ENCODE peak calls at places on chromosomes 1 and 21, in nine cellular contexts. S, Y, D, G, K, O, R, T and H are unnamed samples.
A peak's percentile ranks its signal among the peaks of the same experiment; 100 is the strongest.

GRCh38 chr1:87330954-87331318 is 2.3 kb downstream of the LMO4 start:
- DNase-seq in S (no peak), Y (no peak), D (no peak), G (no peak), K (no peak), O (no peak), R (no peak), T (no peak), H (no peak)

GRCh38 chr1:66371233-66372005 is 162.5 kb upstream of the SGIP1 start:
- DNase-seq in S (no peak), Y (no peak), D (no peak), G (peak; percentile 32), K (no peak), O (peak; percentile 15), R (peak; percentile 51), T (no peak), H (no peak)

GRCh38 chr21:38323721-38324591 is 67.2 kb downstream of the KCNJ15 start:
- DNase-seq in S (no peak), Y (peak; percentile 83), D (no peak), G (peak; percentile 98), K (peak; percentile 94), O (no peak), R (no peak), T (no peak), H (no peak)

GRCh38 chr1:202037706-202038296 is 27.4 kb downstream of the ELF3 start:
- DNase-seq in S (no peak), Y (no peak), D (no peak), G (peak; percentile 68), K (no peak), O (no peak), R (no peak), T (no peak), H (no peak)

GRCh38 chr1:97170296-97170695 is 448.7 kb downstream of the PTBP2 start:
- DNase-seq in S (no peak), Y (no peak), D (no peak), G (no peak), K (no peak), O (no peak), R (no peak), T (no peak), H (no peak)

GRCh38 chr1:154012129-154012528 is 21.6 kb downstream of the RPS27 start:
- DNase-seq in S (no peak), Y (no peak), D (no peak), G (no peak), K (no peak), O (no peak), R (no peak), T (no peak), H (no peak)

GRCh38 chr1:212971312-212971711 is 21.0 kb downstream of the VASH2 start:
- DNase-seq in S (no peak), Y (no peak), D (no peak), G (no peak), K (no peak), O (no peak), R (no peak), T (no peak), H (no peak)

GRCh38 chr1:217087981-217088380 is 364.8 kb upstream of the ESRRG start:
- DNase-seq in S (no peak), Y (no peak), D (no peak), G (no peak), K (no peak), O (no peak), R (no peak), T (no peak), H (no peak)

GRCh38 chr1:24082372-24082771 is 29.6 kb downstream of the MYOM3 start:
- DNase-seq in S (no peak), Y (no peak), D (no peak), G (no peak), K (no peak), O (no peak), R (no peak), T (no peak), H (no peak)

GRCh38 chr1:185567006-185567405 is 167.2 kb upstream of the HMCN1 start:
- DNase-seq in S (no peak), Y (peak; percentile 59), D (peak; percentile 11), G (peak; percentile 48), K (peak; percentile 67), O (peak; percentile 52), R (peak; percentile 77), T (no peak), H (no peak)

GRCh38 chr1:171107969-171108368 is 17.3 kb downstream of the FMO3 start:
- DNase-seq in S (no peak), Y (no peak), D (no peak), G (no peak), K (no peak), O (no peak), R (no peak), T (no peak), H (no peak)

GRCh38 chr1:161241682-161242081 is 3.7 kb upstream of the NR1I3 start:
- DNase-seq in S (no peak), Y (no peak), D (no peak), G (no peak), K (no peak), O (no peak), R (no peak), T (no peak), H (no peak)

GRCh38 chr1:94068831-94069648 is 51.9 kb downstream of the ABCA4 start:
- DNase-seq in S (no peak), Y (no peak), D (no peak), G (peak; percentile 78), K (peak; percentile 97), O (no peak), R (no peak), T (peak; percentile 75), H (no peak)

GRCh38 chr1:172089768-172090510 is 248.6 kb downstream of the DNM3 start:
- DNase-seq in S (no peak), Y (peak; percentile 31), D (peak; percentile 7), G (peak; percentile 77), K (peak; percentile 1), O (peak; percentile 20), R (peak; percentile 70), T (peak; percentile 68), H (peak; percentile 25)

GRCh38 chr1:61496501-61496900 is 228.4 kb downstream of the TM2D1 start:
- DNase-seq in S (no peak), Y (no peak), D (no peak), G (peak; percentile 21), K (no peak), O (no peak), R (no peak), T (no peak), H (no peak)

GRCh38 chr1:243991650-243992049 is 59.4 kb upstream of the ZBTB18 start:
- DNase-seq in S (no peak), Y (no peak), D (no peak), G (no peak), K (no peak), O (no peak), R (no peak), T (no peak), H (no peak)

GRCh38 chr1:46769028-46769740 is 29.7 kb upstream of the CYP4B1 start:
- DNase-seq in S (no peak), Y (no peak), D (no peak), G (no peak), K (no peak), O (no peak), R (no peak), T (no peak), H (no peak)

GRCh38 chr21:33380483-33380998 is 22.7 kb upstream of the IFNGR2 start:
- DNase-seq in S (peak; percentile 82), Y (peak; percentile 76), D (no peak), G (peak; percentile 99), K (no peak), O (peak; percentile 70), R (peak; percentile 91), T (peak; percentile 94), H (peak; percentile 90)

GRCh38 chr21:42040411-42041180 is 30.4 kb upstream of the ZBTB21 start:
- DNase-seq in S (no peak), Y (peak; percentile 100), D (no peak), G (peak; percentile 99), K (no peak), O (no peak), R (no peak), T (no peak), H (no peak)

GRCh38 chr1:236398538-236398937 is 4.5 kb downstream of the EDARADD start:
- DNase-seq in S (no peak), Y (no peak), D (no peak), G (no peak), K (no peak), O (no peak), R (no peak), T (peak; percentile 8), H (no peak)

GRCh38 chr21:35045539-35046222 is 3.4 kb downstream of the RUNX1 start:
- DNase-seq in S (no peak), Y (no peak), D (no peak), G (no peak), K (no peak), O (peak; percentile 58), R (peak; percentile 72), T (no peak), H (no peak)

GRCh38 chr1:171566467-171566866 is 55.6 kb upstream of the MYOCOS start:
- DNase-seq in S (no peak), Y (no peak), D (no peak), G (no peak), K (no peak), O (no peak), R (no peak), T (no peak), H (no peak)

GRCh38 chr1:29876902-29877301 is 640.6 kb downstream of the PTPRU start:
- DNase-seq in S (no peak), Y (no peak), D (no peak), G (no peak), K (no peak), O (no peak), R (no peak), T (no peak), H (no peak)

GRCh38 chr1:172478485-172478884 is 34.6 kb upstream of the PIGC start:
- DNase-seq in S (no peak), Y (no peak), D (no peak), G (no peak), K (no peak), O (no peak), R (no peak), T (no peak), H (no peak)

GRCh38 chr1:9447215-9447960 is 91.9 kb upstream of the SLC25A33 start:
- DNase-seq in S (no peak), Y (no peak), D (no peak), G (no peak), K (no peak), O (no peak), R (no peak), T (no peak), H (no peak)

GRCh38 chr1:20185834-20186782 is at the start of the genes PLA2G2C and UBXN10:
- DNase-seq in S (no peak), Y (no peak), D (no peak), G (no peak), K (no peak), O (peak; percentile 64), R (peak; percentile 82), T (peak; percentile 73), H (no peak)

GRCh38 chr1:234554478-234555311 is 55.3 kb downstream of the IRF2BP2 start:
- DNase-seq in S (no peak), Y (no peak), D (no peak), G (no peak), K (peak; percentile 85), O (no peak), R (no peak), T (peak; percentile 54), H (no peak)

GRCh38 chr1:46725736-46726108 is 6.8 kb upstream of the EFCAB14 start:
- DNase-seq in S (no peak), Y (no peak), D (no peak), G (no peak), K (no peak), O (no peak), R (no peak), T (no peak), H (no peak)

GRCh38 chr1:245690946-245691456 is 536.2 kb downstream of the KIF26B start:
- DNase-seq in S (no peak), Y (no peak), D (no peak), G (no peak), K (peak; percentile 79), O (no peak), R (no peak), T (no peak), H (no peak)

GRCh38 chr1:19204665-19205266 is 5.3 kb downstream of the UBR4 start:
- DNase-seq in S (no peak), Y (no peak), D (no peak), G (no peak), K (no peak), O (no peak), R (no peak), T (no peak), H (no peak)

GRCh38 chr1:100736324-100736723 is 16.8 kb downstream of the VCAM1 start:
- DNase-seq in S (no peak), Y (peak; percentile 51), D (no peak), G (no peak), K (no peak), O (no peak), R (no peak), T (no peak), H (no peak)